ENCODE peak calls at places on chromosome 5, in five cellular contexts. D is frontal cortex; R is choroid plexus epithelial cell; J is mammary epithelial cell; W is CD4-positive, alpha-beta memory T cell. V is an unnamed sample.
A peak's percentile ranks its signal among the peaks of the same experiment; 100 is the strongest.

GRCh38 chr5:111383288-111383970 is 128.9 kb downstream of the STARD4 start:
- DNase-seq in D (no peak), J (peak; percentile 66), R (no peak), W (no peak), V (no peak)

GRCh38 chr5:179762781-179763176 is 30.2 kb downstream of the MAML1 start:
- DNase-seq in D (no peak), R (peak; percentile 44), J (peak; percentile 58), W (no peak), V (no peak)

GRCh38 chr5:132456553-132457361 is 33.8 kb downstream of the IRF1 start:
- DNase-seq in J (no peak), W (peak; percentile 82), R (peak; percentile 47), D (no peak), V (no peak)

GRCh38 chr5:100691085-100691484 is 155.9 kb downstream of the FAM174A start:
- DNase-seq in W (no peak), R (no peak), D (no peak), J (no peak), V (no peak)

GRCh38 chr5:123340928-123341327 is 82.3 kb downstream of the CEP120 start:
- DNase-seq in W (no peak), J (no peak), R (no peak), D (no peak), V (no peak)

GRCh38 chr5:54889826-54890225 is 95.6 kb downstream of the ESM1 start:
- DNase-seq in R (peak; percentile 79), J (peak; percentile 70), D (no peak), W (no peak), V (no peak)

GRCh38 chr5:75648712-75649111 is 37.5 kb downstream of the ANKDD1B start:
- DNase-seq in W (no peak), R (no peak), J (no peak), D (no peak), V (no peak)

GRCh38 chr5:42875785-42876374 is 64.2 kb upstream of the SELENOP start:
- DNase-seq in R (no peak), W (no peak), D (no peak), J (no peak), V (no peak)

GRCh38 chr5:73673161-73673591 is 47.2 kb downstream of the ARHGEF28 start:
- DNase-seq in D (no peak), J (peak; percentile 67), W (no peak), R (peak; percentile 93), V (no peak)

GRCh38 chr5:152437861-152438260 is 32.8 kb upstream of the NMUR2 start:
- DNase-seq in D (no peak), W (no peak), R (no peak), J (no peak), V (no peak)

GRCh38 chr5:149126898-149127297 is 14.4 kb upstream of the ABLIM3 start:
- DNase-seq in R (no peak), D (no peak), J (no peak), W (no peak), V (no peak)

GRCh38 chr5:124572973-124573372 is 173.5 kb downstream of the ZNF608 start:
- DNase-seq in D (no peak), W (no peak), J (no peak), R (no peak), V (no peak)

GRCh38 chr5:135443329-135443960 is 3.7 kb downstream of the DCANP1 start:
- DNase-seq in W (no peak), J (no peak), D (no peak), R (no peak), V (no peak)